ENCODE peak calls at places on chromosomes 2 and 18, in seven cellular contexts. R is NCI-H1694, Z is globus pallidus, C is A172, M is SHP77 treated with DMSO at 0.1 percent for 48 hours, S is neural crest cell, G is neuronal stem cell. L is an unnamed sample.

GRCh38 chr2:25879133-25879730 is 945 bp upstream of the ASXL2 start:
- DNase-seq in Z (no peak), S (no peak), C (peak), G (no peak), M (no peak), R (no peak), L (no peak)

GRCh38 chr2:129378186-129378585 is 601.3 kb upstream of the RAB6C start:
- DNase-seq in G (no peak), Z (no peak), C (no peak), S (no peak), M (no peak), R (no peak), L (no peak)

GRCh38 chr18:50429207-50429948 is 54.5 kb downstream of the SKA1 start:
- DNase-seq in R (peak), M (peak), G (no peak), C (peak), S (no peak), Z (no peak), L (no peak)

GRCh38 chr18:57797209-57797651 is 5.9 kb downstream of the ATP8B1 start:
- DNase-seq in G (no peak), Z (no peak), S (no peak), R (no peak), C (no peak), M (peak), L (no peak)

GRCh38 chr2:230914886-230915285 is 10.2 kb downstream of the GPR55 start:
- DNase-seq in S (no peak), R (no peak), Z (no peak), M (no peak), G (no peak), C (no peak), L (no peak)

GRCh38 chr2:234711308-234711707 is 214.4 kb upstream of the ARL4C start:
- DNase-seq in R (no peak), Z (no peak), S (no peak), M (no peak), G (no peak), C (no peak), L (no peak)

GRCh38 chr2:239654266-239654665 is 253.4 kb upstream of the HDAC4 start:
- DNase-seq in G (no peak), C (no peak), Z (no peak), S (no peak), R (no peak), M (no peak), L (no peak)

GRCh38 chr2:112712903-112713584 is 7.8 kb upstream of the NT5DC4 start:
- DNase-seq in S (no peak), R (no peak), C (no peak), Z (no peak), M (no peak), G (no peak), L (no peak)

GRCh38 chr2:55048514-55048924 is 1.7 kb downstream of the RTN4 start:
- DNase-seq in Z (peak), G (no peak), R (peak), S (no peak), C (peak), M (peak), L (no peak)

GRCh38 chr2:10132043-10132575 is 9.6 kb downstream of the RRM2 start:
- DNase-seq in M (no peak), S (no peak), Z (no peak), G (no peak), R (no peak), C (no peak), L (no peak)

GRCh38 chr2:66443977-66444855 is 9.3 kb downstream of the MEIS1 start:
- DNase-seq in C (no peak), G (no peak), M (no peak), S (no peak), R (no peak), Z (no peak), L (no peak)

GRCh38 chr2:28661589-28662001 is 90.0 kb upstream of the PPP1CB start:
- DNase-seq in Z (peak), G (no peak), R (no peak), S (no peak), M (peak), C (peak), L (no peak)

GRCh38 chr2:102753563-102754159 is 8.2 kb upstream of the TMEM182 start:
- DNase-seq in R (peak), C (peak), M (peak), G (peak), Z (peak), S (peak), L (no peak)

GRCh38 chr2:165562235-165562634 is 92.7 kb downstream of the CSRNP3 start:
- DNase-seq in M (no peak), G (no peak), S (no peak), Z (no peak), C (no peak), R (no peak), L (no peak)

GRCh38 chr2:3641841-3642421 is 16.1 kb upstream of the ALLC start:
- DNase-seq in G (no peak), S (no peak), R (no peak), Z (no peak), C (no peak), M (no peak), L (peak)

GRCh38 chr2:55954306-55955035 is 30.9 kb upstream of the EFEMP1 start:
- DNase-seq in C (no peak), G (no peak), Z (no peak), M (no peak), S (no peak), R (no peak), L (no peak)

GRCh38 chr2:119575439-119575838 is 31.2 kb downstream of the CFAP221 start:
- DNase-seq in G (no peak), M (no peak), C (no peak), S (no peak), R (no peak), Z (no peak), L (no peak)

GRCh38 chr18:217532-218334 is 50.1 kb downstream of the THOC1 start:
- DNase-seq in M (no peak), C (no peak), G (no peak), Z (no peak), S (no peak), R (no peak), L (no peak)

GRCh38 chr2:58796239-58796638 is 555.1 kb upstream of the FANCL start:
- DNase-seq in C (peak), Z (no peak), S (no peak), R (no peak), M (no peak), G (no peak), L (no peak)

GRCh38 chr2:96413067-96413722 is 77.6 kb downstream of the NCAPH start:
- DNase-seq in C (peak), S (no peak), R (no peak), G (no peak), M (no peak), Z (peak), L (no peak)

GRCh38 chr2:24164416-24164973 is 10.4 kb upstream of the FAM228A start:
- DNase-seq in G (no peak), C (no peak), M (peak), R (peak), S (peak), Z (peak), L (peak)

GRCh38 chr2:60738679-60739078 is 17.4 kb upstream of the PAPOLG start:
- DNase-seq in G (no peak), S (no peak), C (no peak), R (no peak), Z (no peak), M (no peak), L (no peak)

GRCh38 chr2:158893057-158893456 is 75.4 kb upstream of the TANC1 start:
- DNase-seq in R (peak), C (no peak), M (no peak), Z (no peak), S (no peak), G (no peak), L (no peak)

GRCh38 chr2:190596998-190597397 is 51.9 kb upstream of the NAB1 start:
- DNase-seq in C (no peak), M (no peak), Z (no peak), G (no peak), R (no peak), S (no peak), L (no peak)

GRCh38 chr2:99662761-99663341 is 173.0 kb upstream of the REV1 start:
- DNase-seq in R (peak), S (no peak), Z (peak), C (peak), M (no peak), G (no peak), L (no peak)

GRCh38 chr18:35525795-35526475 is 28.2 kb upstream of the INO80C start:
- DNase-seq in G (no peak), M (no peak), C (no peak), S (no peak), R (no peak), Z (no peak), L (no peak)

GRCh38 chr2:105454801-105455485 is 56.1 kb upstream of the FHL2 start:
- DNase-seq in C (peak), R (no peak), S (no peak), M (no peak), Z (no peak), G (no peak), L (no peak)

GRCh38 chr18:75206637-75207297 is 2.2 kb downstream of the PTGR3 start:
- DNase-seq in M (no peak), C (no peak), R (no peak), G (no peak), Z (no peak), S (no peak), L (no peak)

GRCh38 chr2:108570416-108570815 is 36.1 kb downstream of the LIMS1 start:
- DNase-seq in S (no peak), C (peak), Z (no peak), G (no peak), R (no peak), M (no peak), L (no peak)

GRCh38 chr2:120973196-120973595 is 237.5 kb downstream of the GLI2 start:
- DNase-seq in Z (no peak), C (no peak), G (no peak), S (no peak), M (no peak), R (no peak), L (no peak)

GRCh38 chr18:67597759-67598158 is 81.2 kb upstream of the DSEL start:
- DNase-seq in M (no peak), R (no peak), Z (no peak), C (no peak), G (no peak), S (no peak), L (no peak)

GRCh38 chr2:96909651-96910050 is 39.8 kb upstream of the SEMA4C start:
- DNase-seq in S (no peak), Z (no peak), G (no peak), R (no peak), M (no peak), C (no peak), L (no peak)

GRCh38 chr2:119684553-119684952 is 5.6 kb downstream of the TMEM177 start:
- DNase-seq in C (no peak), G (no peak), R (no peak), S (no peak), Z (no peak), M (no peak), L (no peak)

GRCh38 chr2:133433455-133434451 is 134.5 kb downstream of the NCKAP5 start:
- DNase-seq in C (no peak), G (no peak), Z (no peak), M (no peak), S (no peak), R (no peak), L (no peak)

GRCh38 chr18:10526211-10526949 is 553 bp downstream of the NAPG start:
- DNase-seq in S (peak), C (peak), M (no peak), G (peak), Z (peak), R (no peak), L (peak)

GRCh38 chr2:104584393-104584792 is 269.5 kb upstream of the POU3F3 start:
- DNase-seq in R (no peak), C (no peak), G (peak), Z (peak), M (no peak), S (no peak), L (no peak)

GRCh38 chr18:79944746-79945117 is 6.7 kb downstream of the SLC66A2 start:
- DNase-seq in G (no peak), S (no peak), R (no peak), C (no peak), Z (no peak), M (no peak), L (no peak)